ENCODE peak calls at places on chromosomes 7 and 10, in six cellular contexts. H is RCC 7860; Z is kidney tubule cell; R is stimulated activated CD4-positive, alpha-beta T cell treated with anti-CD3 and anti-CD28 coated beads, Interleukin-2, amount 100 ng/mL, for 4 hours; V is NCI-H1105 treated with DMSO at 0.1 percent for 48 hours; M is lower lobe of right lung. P is an unnamed sample.
A peak's percentile ranks its signal among the peaks of the same experiment; 100 is the strongest.

GRCh38 chr7:27433581-27433980 is 191.0 kb downstream of the EVX1 start:
- DNase-seq in H (no peak), Z (no peak), R (no peak), V (no peak), M (no peak), P (no peak)

GRCh38 chr10:49082767-49083166 is 32.6 kb downstream of the VSTM4 start:
- DNase-seq in H (no peak), Z (no peak), R (no peak), V (no peak), M (no peak), P (no peak)

GRCh38 chr10:110903280-110904278 is 15.4 kb downstream of the BBIP1 start:
- DNase-seq in H (no peak), Z (no peak), R (no peak), V (no peak), M (no peak), P (no peak)

GRCh38 chr10:33381897-33382578 is 47.6 kb upstream of the NRP1 start:
- DNase-seq in H (no peak), Z (no peak), R (no peak), V (no peak), M (no peak), P (no peak)

GRCh38 chr7:3174515-3175318 is 126.3 kb upstream of the SDK1 start:
- DNase-seq in H (no peak), Z (no peak), R (no peak), V (no peak), M (peak; percentile 14), P (no peak)

GRCh38 chr7:108809356-108809755 is 239.7 kb downstream of the DNAJB9 start:
- DNase-seq in H (peak; percentile 40), Z (peak; percentile 61), R (no peak), V (no peak), M (no peak), P (peak; percentile 10)

GRCh38 chr7:107078517-107078966 is 34.0 kb downstream of the PRKAR2B start:
- DNase-seq in H (peak; percentile 43), Z (peak; percentile 82), R (no peak), V (peak; percentile 61), M (peak; percentile 63), P (no peak)

GRCh38 chr7:116259821-116260440 is 49.6 kb downstream of the TES start:
- DNase-seq in H (peak; percentile 90), Z (peak; percentile 65), R (no peak), V (no peak), M (no peak), P (no peak)

GRCh38 chr10:131312261-131312801 is 810 bp upstream of the TCERG1L start:
- DNase-seq in H (no peak), Z (peak; percentile 7), R (no peak), V (peak; percentile 31), M (no peak), P (no peak)

GRCh38 chr7:94276046-94276445 is 118.6 kb upstream of the COL1A2 start:
- DNase-seq in H (no peak), Z (no peak), R (no peak), V (no peak), M (no peak), P (no peak)

GRCh38 chr10:6766480-6766879 is 186.4 kb upstream of the PRKCQ start:
- DNase-seq in H (no peak), Z (no peak), R (no peak), V (no peak), M (no peak), P (no peak)

GRCh38 chr7:158830211-158830723 is 958 bp upstream of the ESYT2 start:
- DNase-seq in H (no peak), Z (no peak), R (no peak), V (no peak), M (no peak), P (no peak)

GRCh38 chr7:151384776-151385625 is 24.8 kb downstream of the WDR86 start:
- DNase-seq in H (no peak), Z (no peak), R (no peak), V (no peak), M (no peak), P (no peak)

GRCh38 chr7:20019757-20020432 is 197.3 kb downstream of the MACC1 start:
- DNase-seq in H (no peak), Z (no peak), R (no peak), V (no peak), M (no peak), P (no peak)

GRCh38 chr10:95475827-95476481 is 85.2 kb downstream of the SORBS1 start:
- DNase-seq in H (no peak), Z (no peak), R (no peak), V (no peak), M (no peak), P (no peak)

GRCh38 chr10:105952153-105952552 is 1212.4 kb downstream of the SORCS1 start:
- DNase-seq in H (no peak), Z (peak; percentile 52), R (no peak), V (peak; percentile 32), M (peak; percentile 44), P (no peak)

GRCh38 chr7:50953820-50954219 is 171.1 kb upstream of the GRB10 start:
- DNase-seq in H (peak; percentile 68), Z (peak; percentile 86), R (no peak), V (no peak), M (no peak), P (no peak)

GRCh38 chr7:116653204-116653603 is 18.8 kb upstream of the MET start:
- DNase-seq in H (peak; percentile 90), Z (peak; percentile 90), R (no peak), V (no peak), M (no peak), P (peak; percentile 3)

GRCh38 chr7:35630573-35630972 is 64.4 kb downstream of the HERPUD2 start:
- DNase-seq in H (no peak), Z (peak; percentile 20), R (no peak), V (no peak), M (no peak), P (no peak)

GRCh38 chr7:140512317-140513000 is 33.2 kb upstream of the MKRN1 start:
- DNase-seq in H (no peak), Z (peak; percentile 69), R (no peak), V (peak; percentile 68), M (peak; percentile 65), P (peak; percentile 4)

GRCh38 chr10:129900825-129901224 is 63.2 kb downstream of the EBF3 start:
- DNase-seq in H (no peak), Z (no peak), R (no peak), V (peak; percentile 2), M (no peak), P (no peak)

P was measured in T47D.